ENCODE peak calls at places on chromosomes 2 and 18, in five cellular contexts. One of them, this sample, is unnamed.

GRCh38 chr2:3611136-3611535 is 16.2 kb downstream of the COLEC11 start:
- DNase-seq in activated gamma-delta T cell treated with anti-CD3 and anti-CD28 coated beads, Interleukin-2, amount 50 U/mL, for 16 hours: no peak
- DNase-seq in activated CD4-positive, alpha-beta T cell treated with anti-CD3 and anti-CD28 coated beads, Interleukin-2, amount 50 U/mL, for 4 hours: no peak
- DNase-seq in CD4-positive, alpha-beta memory T cell: no peak
- DNase-seq in mammary epithelial cell: no peak
- DNase-seq in this sample: no peak

GRCh38 chr2:150485871-150486538 is 1.5 kb downstream of the RND3 start:
- DNase-seq in activated gamma-delta T cell treated with anti-CD3 and anti-CD28 coated beads, Interleukin-2, amount 50 U/mL, for 16 hours: no peak
- DNase-seq in activated CD4-positive, alpha-beta T cell treated with anti-CD3 and anti-CD28 coated beads, Interleukin-2, amount 50 U/mL, for 4 hours: no peak
- DNase-seq in CD4-positive, alpha-beta memory T cell: no peak
- DNase-seq in mammary epithelial cell: peak; percentile 85
- DNase-seq in this sample: peak; percentile 76

GRCh38 chr2:100365434-100365833 is 43.1 kb upstream of the LONRF2 start:
- DNase-seq in activated gamma-delta T cell treated with anti-CD3 and anti-CD28 coated beads, Interleukin-2, amount 50 U/mL, for 16 hours: no peak
- DNase-seq in activated CD4-positive, alpha-beta T cell treated with anti-CD3 and anti-CD28 coated beads, Interleukin-2, amount 50 U/mL, for 4 hours: no peak
- DNase-seq in CD4-positive, alpha-beta memory T cell: no peak
- DNase-seq in mammary epithelial cell: peak; percentile 96
- DNase-seq in this sample: no peak

GRCh38 chr2:35989523-35989922 is 366.1 kb upstream of the CRIM1 start:
- DNase-seq in activated gamma-delta T cell treated with anti-CD3 and anti-CD28 coated beads, Interleukin-2, amount 50 U/mL, for 16 hours: no peak
- DNase-seq in activated CD4-positive, alpha-beta T cell treated with anti-CD3 and anti-CD28 coated beads, Interleukin-2, amount 50 U/mL, for 4 hours: no peak
- DNase-seq in CD4-positive, alpha-beta memory T cell: no peak
- DNase-seq in mammary epithelial cell: peak; percentile 4
- DNase-seq in this sample: peak; percentile 13

GRCh38 chr2:25664531-25665307 is 8.7 kb downstream of the DTNB start:
- DNase-seq in activated gamma-delta T cell treated with anti-CD3 and anti-CD28 coated beads, Interleukin-2, amount 50 U/mL, for 16 hours: no peak
- DNase-seq in activated CD4-positive, alpha-beta T cell treated with anti-CD3 and anti-CD28 coated beads, Interleukin-2, amount 50 U/mL, for 4 hours: no peak
- DNase-seq in CD4-positive, alpha-beta memory T cell: no peak
- DNase-seq in mammary epithelial cell: peak; percentile 72
- DNase-seq in this sample: peak; percentile 95

GRCh38 chr2:99940963-99941362 is 201.4 kb downstream of the AFF3 start:
- DNase-seq in activated gamma-delta T cell treated with anti-CD3 and anti-CD28 coated beads, Interleukin-2, amount 50 U/mL, for 16 hours: no peak
- DNase-seq in activated CD4-positive, alpha-beta T cell treated with anti-CD3 and anti-CD28 coated beads, Interleukin-2, amount 50 U/mL, for 4 hours: no peak
- DNase-seq in CD4-positive, alpha-beta memory T cell: no peak
- DNase-seq in mammary epithelial cell: no peak
- DNase-seq in this sample: no peak

GRCh38 chr2:9897331-9897737 is 54.1 kb downstream of the TAF1B start:
- DNase-seq in activated gamma-delta T cell treated with anti-CD3 and anti-CD28 coated beads, Interleukin-2, amount 50 U/mL, for 16 hours: no peak
- DNase-seq in activated CD4-positive, alpha-beta T cell treated with anti-CD3 and anti-CD28 coated beads, Interleukin-2, amount 50 U/mL, for 4 hours: peak; percentile 9
- DNase-seq in CD4-positive, alpha-beta memory T cell: no peak
- DNase-seq in mammary epithelial cell: peak; percentile 99
- DNase-seq in this sample: no peak

GRCh38 chr18:43661570-43661969 is 384.3 kb upstream of the SYT4 start:
- DNase-seq in activated gamma-delta T cell treated with anti-CD3 and anti-CD28 coated beads, Interleukin-2, amount 50 U/mL, for 16 hours: no peak
- DNase-seq in activated CD4-positive, alpha-beta T cell treated with anti-CD3 and anti-CD28 coated beads, Interleukin-2, amount 50 U/mL, for 4 hours: no peak
- DNase-seq in CD4-positive, alpha-beta memory T cell: no peak
- DNase-seq in mammary epithelial cell: peak; percentile 79
- DNase-seq in this sample: peak; percentile 77

GRCh38 chr18:58965930-58966662 is 101.4 kb downstream of the ZNF532 start:
- DNase-seq in activated gamma-delta T cell treated with anti-CD3 and anti-CD28 coated beads, Interleukin-2, amount 50 U/mL, for 16 hours: no peak
- DNase-seq in activated CD4-positive, alpha-beta T cell treated with anti-CD3 and anti-CD28 coated beads, Interleukin-2, amount 50 U/mL, for 4 hours: no peak
- DNase-seq in CD4-positive, alpha-beta memory T cell: no peak
- DNase-seq in mammary epithelial cell: no peak
- DNase-seq in this sample: no peak

GRCh38 chr18:11154983-11155759 is 5.8 kb upstream of the PIEZO2 start:
- DNase-seq in activated gamma-delta T cell treated with anti-CD3 and anti-CD28 coated beads, Interleukin-2, amount 50 U/mL, for 16 hours: no peak
- DNase-seq in activated CD4-positive, alpha-beta T cell treated with anti-CD3 and anti-CD28 coated beads, Interleukin-2, amount 50 U/mL, for 4 hours: no peak
- DNase-seq in CD4-positive, alpha-beta memory T cell: no peak
- DNase-seq in mammary epithelial cell: no peak
- DNase-seq in this sample: no peak

GRCh38 chr18:3528251-3528650 is 78.3 kb downstream of the TGIF1 start:
- DNase-seq in activated gamma-delta T cell treated with anti-CD3 and anti-CD28 coated beads, Interleukin-2, amount 50 U/mL, for 16 hours: no peak
- DNase-seq in activated CD4-positive, alpha-beta T cell treated with anti-CD3 and anti-CD28 coated beads, Interleukin-2, amount 50 U/mL, for 4 hours: no peak
- DNase-seq in CD4-positive, alpha-beta memory T cell: no peak
- DNase-seq in mammary epithelial cell: no peak
- DNase-seq in this sample: no peak

GRCh38 chr2:219297766-219298456 is 11.3 kb downstream of the PTPRN start:
- DNase-seq in activated gamma-delta T cell treated with anti-CD3 and anti-CD28 coated beads, Interleukin-2, amount 50 U/mL, for 16 hours: no peak
- DNase-seq in activated CD4-positive, alpha-beta T cell treated with anti-CD3 and anti-CD28 coated beads, Interleukin-2, amount 50 U/mL, for 4 hours: no peak
- DNase-seq in CD4-positive, alpha-beta memory T cell: no peak
- DNase-seq in mammary epithelial cell: no peak
- DNase-seq in this sample: no peak

GRCh38 chr2:38907743-38908562 is 18.3 kb downstream of the ARHGEF33 start:
- DNase-seq in activated gamma-delta T cell treated with anti-CD3 and anti-CD28 coated beads, Interleukin-2, amount 50 U/mL, for 16 hours: no peak
- DNase-seq in activated CD4-positive, alpha-beta T cell treated with anti-CD3 and anti-CD28 coated beads, Interleukin-2, amount 50 U/mL, for 4 hours: no peak
- DNase-seq in CD4-positive, alpha-beta memory T cell: no peak
- DNase-seq in mammary epithelial cell: peak; percentile 12
- DNase-seq in this sample: no peak

GRCh38 chr2:111919794-111920608 is 21.6 kb downstream of the MERTK start:
- DNase-seq in activated gamma-delta T cell treated with anti-CD3 and anti-CD28 coated beads, Interleukin-2, amount 50 U/mL, for 16 hours: no peak
- DNase-seq in activated CD4-positive, alpha-beta T cell treated with anti-CD3 and anti-CD28 coated beads, Interleukin-2, amount 50 U/mL, for 4 hours: no peak
- DNase-seq in CD4-positive, alpha-beta memory T cell: no peak
- DNase-seq in mammary epithelial cell: no peak
- DNase-seq in this sample: no peak

GRCh38 chr18:76426738-76427305 is 68.2 kb downstream of the ZNF516 start:
- DNase-seq in activated gamma-delta T cell treated with anti-CD3 and anti-CD28 coated beads, Interleukin-2, amount 50 U/mL, for 16 hours: no peak
- DNase-seq in activated CD4-positive, alpha-beta T cell treated with anti-CD3 and anti-CD28 coated beads, Interleukin-2, amount 50 U/mL, for 4 hours: no peak
- DNase-seq in CD4-positive, alpha-beta memory T cell: no peak
- DNase-seq in mammary epithelial cell: no peak
- DNase-seq in this sample: peak; percentile 88

GRCh38 chr2:73035899-73036778 is 35.4 kb downstream of the SFXN5 start:
- DNase-seq in activated gamma-delta T cell treated with anti-CD3 and anti-CD28 coated beads, Interleukin-2, amount 50 U/mL, for 16 hours: no peak
- DNase-seq in activated CD4-positive, alpha-beta T cell treated with anti-CD3 and anti-CD28 coated beads, Interleukin-2, amount 50 U/mL, for 4 hours: no peak
- DNase-seq in CD4-positive, alpha-beta memory T cell: no peak
- DNase-seq in mammary epithelial cell: no peak
- DNase-seq in this sample: peak; percentile 73

GRCh38 chr2:241943961-241944575 is 74.5 kb downstream of the RTP5 start:
- DNase-seq in activated gamma-delta T cell treated with anti-CD3 and anti-CD28 coated beads, Interleukin-2, amount 50 U/mL, for 16 hours: no peak
- DNase-seq in activated CD4-positive, alpha-beta T cell treated with anti-CD3 and anti-CD28 coated beads, Interleukin-2, amount 50 U/mL, for 4 hours: no peak
- DNase-seq in CD4-positive, alpha-beta memory T cell: no peak
- DNase-seq in mammary epithelial cell: no peak
- DNase-seq in this sample: no peak

GRCh38 chr2:54969940-54970338 is 80.3 kb downstream of the RTN4 start:
- DNase-seq in activated gamma-delta T cell treated with anti-CD3 and anti-CD28 coated beads, Interleukin-2, amount 50 U/mL, for 16 hours: no peak
- DNase-seq in activated CD4-positive, alpha-beta T cell treated with anti-CD3 and anti-CD28 coated beads, Interleukin-2, amount 50 U/mL, for 4 hours: no peak
- DNase-seq in CD4-positive, alpha-beta memory T cell: no peak
- DNase-seq in mammary epithelial cell: no peak
- DNase-seq in this sample: no peak

GRCh38 chr2:144381716-144382115 is 138.2 kb downstream of the ZEB2 start:
- DNase-seq in activated gamma-delta T cell treated with anti-CD3 and anti-CD28 coated beads, Interleukin-2, amount 50 U/mL, for 16 hours: no peak
- DNase-seq in activated CD4-positive, alpha-beta T cell treated with anti-CD3 and anti-CD28 coated beads, Interleukin-2, amount 50 U/mL, for 4 hours: no peak
- DNase-seq in CD4-positive, alpha-beta memory T cell: no peak
- DNase-seq in mammary epithelial cell: no peak
- DNase-seq in this sample: no peak

GRCh38 chr2:8515864-8516533 is 165.9 kb upstream of the ID2 start:
- DNase-seq in activated gamma-delta T cell treated with anti-CD3 and anti-CD28 coated beads, Interleukin-2, amount 50 U/mL, for 16 hours: no peak
- DNase-seq in activated CD4-positive, alpha-beta T cell treated with anti-CD3 and anti-CD28 coated beads, Interleukin-2, amount 50 U/mL, for 4 hours: no peak
- DNase-seq in CD4-positive, alpha-beta memory T cell: peak; percentile 9
- DNase-seq in mammary epithelial cell: no peak
- DNase-seq in this sample: no peak

GRCh38 chr2:43222472-43223146 is 3.8 kb downstream of the ZFP36L2 start:
- DNase-seq in activated gamma-delta T cell treated with anti-CD3 and anti-CD28 coated beads, Interleukin-2, amount 50 U/mL, for 16 hours: no peak
- DNase-seq in activated CD4-positive, alpha-beta T cell treated with anti-CD3 and anti-CD28 coated beads, Interleukin-2, amount 50 U/mL, for 4 hours: no peak
- DNase-seq in CD4-positive, alpha-beta memory T cell: peak; percentile 31
- DNase-seq in mammary epithelial cell: peak; percentile 20
- DNase-seq in this sample: no peak

GRCh38 chr2:100588071-100588786 is 25.4 kb downstream of the PDCL3 start:
- DNase-seq in activated gamma-delta T cell treated with anti-CD3 and anti-CD28 coated beads, Interleukin-2, amount 50 U/mL, for 16 hours: peak; percentile 11
- DNase-seq in activated CD4-positive, alpha-beta T cell treated with anti-CD3 and anti-CD28 coated beads, Interleukin-2, amount 50 U/mL, for 4 hours: no peak
- DNase-seq in CD4-positive, alpha-beta memory T cell: peak; percentile 81
- DNase-seq in mammary epithelial cell: peak; percentile 63
- DNase-seq in this sample: no peak

GRCh38 chr2:164810843-164811242 is 30.8 kb downstream of the COBLL1 start:
- DNase-seq in activated gamma-delta T cell treated with anti-CD3 and anti-CD28 coated beads, Interleukin-2, amount 50 U/mL, for 16 hours: no peak
- DNase-seq in activated CD4-positive, alpha-beta T cell treated with anti-CD3 and anti-CD28 coated beads, Interleukin-2, amount 50 U/mL, for 4 hours: no peak
- DNase-seq in CD4-positive, alpha-beta memory T cell: no peak
- DNase-seq in mammary epithelial cell: no peak
- DNase-seq in this sample: no peak

GRCh38 chr18:13217466-13217961 is 1.0 kb upstream of the LDLRAD4 start:
- DNase-seq in activated gamma-delta T cell treated with anti-CD3 and anti-CD28 coated beads, Interleukin-2, amount 50 U/mL, for 16 hours: no peak
- DNase-seq in activated CD4-positive, alpha-beta T cell treated with anti-CD3 and anti-CD28 coated beads, Interleukin-2, amount 50 U/mL, for 4 hours: peak; percentile 55
- DNase-seq in CD4-positive, alpha-beta memory T cell: peak; percentile 59
- DNase-seq in mammary epithelial cell: peak; percentile 11
- DNase-seq in this sample: peak; percentile 67

GRCh38 chr18:12645751-12646203 is 12.1 kb downstream of the SPIRE1 start:
- DNase-seq in activated gamma-delta T cell treated with anti-CD3 and anti-CD28 coated beads, Interleukin-2, amount 50 U/mL, for 16 hours: no peak
- DNase-seq in activated CD4-positive, alpha-beta T cell treated with anti-CD3 and anti-CD28 coated beads, Interleukin-2, amount 50 U/mL, for 4 hours: no peak
- DNase-seq in CD4-positive, alpha-beta memory T cell: no peak
- DNase-seq in mammary epithelial cell: peak; percentile 44
- DNase-seq in this sample: peak; percentile 31

GRCh38 chr2:85795331-85796045 is 41.7 kb downstream of the ATOH8 start:
- DNase-seq in activated gamma-delta T cell treated with anti-CD3 and anti-CD28 coated beads, Interleukin-2, amount 50 U/mL, for 16 hours: no peak
- DNase-seq in activated CD4-positive, alpha-beta T cell treated with anti-CD3 and anti-CD28 coated beads, Interleukin-2, amount 50 U/mL, for 4 hours: no peak
- DNase-seq in CD4-positive, alpha-beta memory T cell: no peak
- DNase-seq in mammary epithelial cell: no peak
- DNase-seq in this sample: no peak

This sample was measured in GM23338.